ENCODE peak calls at places on chromosomes 16 and 17, in seven cellular contexts. T is K562, I is SK-N-SH, E is HCT116, V is HepG2, H is H1, J is GM12878. W is an unnamed sample.

GRCh38 chr16:30535777-30536190 is 1.1 kb upstream of the ZNF747 start:
- DNase-seq in T (peak; percentile 74), I (peak; percentile 85), E (peak; percentile 31), V (peak; percentile 76), H (peak; percentile 65), J (peak; percentile 34), W (no peak)

GRCh38 chr17:38741853-38742421 is 6.2 kb downstream of the PCGF2 start:
- DNase-seq in T (no peak), I (peak; percentile 65), E (no peak), V (no peak), H (no peak), J (no peak), W (no peak)

GRCh38 chr17:16351831-16352230 is 1.4 kb downstream of the CENPV start:
- DNase-seq in T (no peak), I (no peak), E (no peak), V (no peak), H (no peak), J (no peak), W (no peak)

GRCh38 chr17:75876938-75877751 is 1.2 kb downstream of the TRIM47 start:
- DNase-seq in T (no peak), I (peak; percentile 62), E (peak; percentile 87), V (peak; percentile 74), H (peak; percentile 70), J (no peak), W (no peak)

GRCh38 chr16:88130681-88131080 is 179.4 kb downstream of the BANP start:
- DNase-seq in T (peak; percentile 31), I (peak; percentile 36), E (no peak), V (no peak), H (no peak), J (no peak), W (no peak)

GRCh38 chr16:31390504-31391043 is 2.6 kb upstream of the ITGAD start:
- DNase-seq in T (no peak), I (no peak), E (no peak), V (no peak), H (no peak), J (no peak), W (no peak)

GRCh38 chr17:63573634-63574033 is 23.4 kb downstream of the DCAF7 start:
- DNase-seq in T (peak; percentile 37), I (peak; percentile 54), E (no peak), V (peak; percentile 28), H (no peak), J (no peak), W (no peak)

GRCh38 chr17:59627269-59627668 is 7.6 kb downstream of the CLTC start:
- DNase-seq in T (no peak), I (no peak), E (no peak), V (no peak), H (no peak), J (no peak), W (no peak)

GRCh38 chr16:57258226-57258909 is 13.3 kb downstream of the ARL2BP start:
- DNase-seq in T (no peak), I (no peak), E (no peak), V (no peak), H (no peak), J (no peak), W (no peak)

GRCh38 chr16:10180042-10180770 is 2.0 kb downstream of the GRIN2A start:
- DNase-seq in T (no peak), I (no peak), E (no peak), V (no peak), H (no peak), J (no peak), W (no peak)

GRCh38 chr16:483351-484075 is 44.0 kb upstream of the CAPN15 start:
- DNase-seq in T (no peak), I (no peak), E (no peak), V (no peak), H (no peak), J (no peak), W (no peak)

GRCh38 chr16:67227567-67227921 is 614 bp downstream of the TMEM208 start:
- DNase-seq in T (no peak), I (no peak), E (no peak), V (no peak), H (no peak), J (no peak), W (no peak)

GRCh38 chr17:17384961-17385360 is 81.8 kb downstream of the NT5M start:
- DNase-seq in T (no peak), I (no peak), E (no peak), V (no peak), H (no peak), J (no peak), W (no peak)

GRCh38 chr16:31427441-31428276 is 501 bp downstream of the COX6A2 start:
- DNase-seq in T (peak; percentile 89), I (peak; percentile 93), E (no peak), V (no peak), H (peak; percentile 61), J (no peak), W (no peak)

GRCh38 chr16:49342336-49343265 is 31.0 kb upstream of the C16orf78 start:
- DNase-seq in T (no peak), I (no peak), E (no peak), V (no peak), H (no peak), J (no peak), W (no peak)

GRCh38 chr17:77456951-77457548 is 316.3 kb downstream of the SEC14L1 start:
- DNase-seq in T (no peak), I (no peak), E (no peak), V (no peak), H (no peak), J (no peak), W (no peak)

GRCh38 chr17:41784207-41784744 is 2.2 kb downstream of the JUP start:
- DNase-seq in T (peak; percentile 89), I (peak; percentile 50), E (peak; percentile 69), V (no peak), H (no peak), J (no peak), W (no peak)

GRCh38 chr17:6959700-6960099 is 36.1 kb upstream of the ALOX12 start:
- DNase-seq in T (no peak), I (no peak), E (no peak), V (no peak), H (no peak), J (no peak), W (no peak)

GRCh38 chr17:80793421-80793820 is 198.2 kb upstream of the CHMP6 start:
- DNase-seq in T (no peak), I (no peak), E (no peak), V (no peak), H (no peak), J (no peak), W (no peak)

GRCh38 chr16:71257768-71258167 is 27.2 kb upstream of the HYDIN start:
- DNase-seq in T (no peak), I (no peak), E (no peak), V (no peak), H (no peak), J (no peak), W (no peak)

GRCh38 chr16:71259086-71259485 is 28.6 kb upstream of the HYDIN start:
- DNase-seq in T (no peak), I (no peak), E (no peak), V (no peak), H (no peak), J (no peak), W (no peak)

GRCh38 chr16:71254832-71255560 is 24.5 kb upstream of the HYDIN start:
- DNase-seq in T (no peak), I (no peak), E (no peak), V (no peak), H (no peak), J (no peak), W (no peak)

GRCh38 chr16:71258371-71258770 is 27.8 kb upstream of the HYDIN start:
- DNase-seq in T (no peak), I (no peak), E (no peak), V (no peak), H (no peak), J (no peak), W (no peak)

GRCh38 chr16:71255721-71256120 is 25.2 kb upstream of the HYDIN start:
- DNase-seq in T (no peak), I (peak; percentile 49), E (no peak), V (no peak), H (no peak), J (no peak), W (no peak)
- TF ChIP-seq SIN3A in T (no peak), I (no peak), E (no peak), V (no peak), H (no peak), J (no peak), W (no peak)

GRCh38 chr17:44872131-44872768 is 24.6 kb downstream of the HIGD1B start:
- DNase-seq in T (no peak), I (no peak), E (no peak), V (no peak), H (no peak), J (no peak), W (no peak)
- H3K36me3 ChIP-seq in T (peaks cover 82% of the 10 kb centered on the region), I (peaks cover 55% of the 10 kb centered on the region), E (peaks cover 61% of the 10 kb centered on the region), V (peaks cover 81% of the 10 kb centered on the region), H (peaks cover 23% of the 10 kb centered on the region), J (peaks cover 55% of the 10 kb centered on the region), W (peaks cover 12% of the 10 kb centered on the region)

DNA sequence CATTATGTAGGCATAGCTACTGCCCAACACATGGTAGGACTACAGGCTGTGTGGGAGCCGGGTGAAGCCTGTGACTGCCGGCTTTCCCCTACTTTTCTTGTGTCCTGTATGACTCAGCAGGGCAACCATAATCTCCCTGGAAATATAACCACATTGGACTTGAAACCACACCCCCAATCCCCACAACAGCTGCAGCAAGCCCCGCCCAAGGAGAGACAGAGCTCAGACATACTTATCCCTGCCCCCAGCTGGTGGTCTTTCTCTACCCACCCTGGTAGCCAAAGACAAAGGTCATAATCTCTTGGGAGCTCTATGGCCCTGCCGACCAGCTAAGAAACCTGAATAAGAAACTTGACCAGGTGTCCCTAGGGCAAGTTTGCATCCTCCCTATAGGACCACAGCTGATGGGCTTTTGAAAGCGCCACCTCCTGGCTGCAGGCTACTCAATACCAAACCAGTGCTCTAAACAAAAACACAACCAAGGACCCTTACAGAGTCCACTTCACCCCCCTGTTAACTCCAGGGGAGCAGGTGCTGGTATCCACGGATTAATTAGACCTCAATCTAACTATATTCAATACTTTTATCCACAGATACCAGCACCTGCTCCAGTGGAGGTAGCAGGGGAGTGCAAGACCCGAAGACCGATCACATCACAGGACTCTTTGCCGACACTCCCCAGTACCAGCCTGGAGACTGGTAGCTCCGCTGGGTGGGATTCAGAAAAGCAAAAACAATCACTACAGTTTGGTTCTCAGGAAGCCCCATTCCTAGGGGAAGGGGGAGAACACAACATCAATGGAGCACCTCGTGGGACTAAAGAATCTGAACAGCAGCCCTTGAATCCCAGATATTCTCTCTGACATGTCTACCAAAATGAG is 91.2 kb downstream of the IRX5 start:
- DNase-seq in T (peak; percentile 68), I (no peak), E (peak; percentile 67), V (peak; percentile 23), H (peak; percentile 63), J (no peak), W (no peak)
- TF ChIP-seq SIN3A in T (no peak), I (no peak), E (no peak), V (no peak), H (no peak), J (no peak), W (no peak)

DNA sequence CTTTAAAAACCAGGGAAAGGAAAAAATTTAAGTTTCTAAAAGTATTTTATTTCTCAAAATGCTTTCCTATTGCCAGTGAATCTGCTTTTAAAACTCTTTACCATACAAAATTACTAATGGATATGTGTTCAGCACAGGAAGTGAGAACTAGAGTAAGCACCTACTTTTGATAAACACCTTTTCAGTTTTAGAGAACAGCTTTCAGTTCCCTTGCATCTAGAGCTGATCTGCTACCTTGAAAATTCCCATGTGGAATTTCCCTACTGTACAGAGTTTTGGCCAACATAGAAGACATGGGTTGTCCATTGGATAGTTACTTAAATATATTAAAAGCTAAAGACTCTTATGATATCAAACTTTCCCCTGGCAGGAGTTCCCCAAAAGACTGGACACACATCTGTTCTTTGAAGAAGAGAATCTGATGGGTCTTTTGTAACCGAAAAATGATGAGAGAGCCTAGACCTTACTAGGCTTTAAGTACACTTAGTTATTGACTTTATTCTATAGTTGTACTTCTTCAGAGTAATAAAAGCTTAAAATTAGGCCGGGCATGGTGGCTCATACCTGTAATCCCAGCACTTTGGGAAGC is 112.1 kb upstream of the CNTNAP4 start:
- DNase-seq in T (no peak), I (no peak), E (no peak), V (no peak), H (no peak), J (peak; percentile 21), W (no peak)
- H3K36me3 ChIP-seq in T (no peaks in the 10 kb centered on the region), I (no peaks in the 10 kb centered on the region), E (no peaks in the 10 kb centered on the region), V (no peaks in the 10 kb centered on the region), H (no peaks in the 10 kb centered on the region), J (no peaks in the 10 kb centered on the region), W (no peaks in the 10 kb centered on the region)

W was measured in Panc1.